ENCODE peak calls at places on chromosomes 16 and 17, in eight cellular contexts. One of them, this sample, is unnamed.

GRCh38 chr16:21001262-21001661 is 100.7 kb downstream of the LYRM1 start:
- DNase-seq in CD8-positive, alpha-beta memory T cell: no peak
- DNase-seq in amniotic stem cell: no peak
- DNase-seq in anterior cingulate cortex: no peak
- DNase-seq in ureter: no peak
- DNase-seq in NCI-H226: no peak
- DNase-seq in foreskin keratinocyte: no peak
- DNase-seq in left cardiac atrium: peak
- DNase-seq in this sample: peak

GRCh38 chr17:8122391-8122922 is 1.4 kb downstream of the HES7 start:
- DNase-seq in left cardiac atrium: no peak
- DNase-seq in ureter: no peak
- DNase-seq in anterior cingulate cortex: no peak
- DNase-seq in NCI-H226: peak
- DNase-seq in CD8-positive, alpha-beta memory T cell: no peak
- DNase-seq in foreskin keratinocyte: no peak
- DNase-seq in amniotic stem cell: no peak
- DNase-seq in this sample: no peak

GRCh38 chr16:55490301-55490700 is 11.3 kb downstream of the MMP2 start:
- DNase-seq in CD8-positive, alpha-beta memory T cell: no peak
- DNase-seq in left cardiac atrium: no peak
- DNase-seq in ureter: no peak
- DNase-seq in anterior cingulate cortex: no peak
- DNase-seq in foreskin keratinocyte: no peak
- DNase-seq in amniotic stem cell: no peak
- DNase-seq in NCI-H226: no peak
- DNase-seq in this sample: no peak

GRCh38 chr17:45060382-45060823 is 714 bp upstream of the NMT1 start:
- DNase-seq in ureter: no peak
- DNase-seq in amniotic stem cell: no peak
- DNase-seq in CD8-positive, alpha-beta memory T cell: no peak
- DNase-seq in anterior cingulate cortex: no peak
- DNase-seq in NCI-H226: no peak
- DNase-seq in foreskin keratinocyte: no peak
- DNase-seq in left cardiac atrium: no peak
- DNase-seq in this sample: peak

GRCh38 chr16:16021020-16021419 is 71.6 kb downstream of the ABCC1 start:
- DNase-seq in NCI-H226: no peak
- DNase-seq in left cardiac atrium: no peak
- DNase-seq in ureter: no peak
- DNase-seq in foreskin keratinocyte: no peak
- DNase-seq in anterior cingulate cortex: no peak
- DNase-seq in amniotic stem cell: no peak
- DNase-seq in CD8-positive, alpha-beta memory T cell: no peak
- DNase-seq in this sample: no peak

GRCh38 chr17:50668025-50668837 is 33.5 kb downstream of the ABCC3 start:
- DNase-seq in NCI-H226: peak
- DNase-seq in amniotic stem cell: no peak
- DNase-seq in anterior cingulate cortex: no peak
- DNase-seq in foreskin keratinocyte: no peak
- DNase-seq in ureter: no peak
- DNase-seq in left cardiac atrium: no peak
- DNase-seq in CD8-positive, alpha-beta memory T cell: no peak
- DNase-seq in this sample: no peak

GRCh38 chr17:80036715-80037477 is 454 bp downstream of the CCDC40 start:
- DNase-seq in left cardiac atrium: no peak
- DNase-seq in anterior cingulate cortex: no peak
- DNase-seq in ureter: no peak
- DNase-seq in NCI-H226: no peak
- DNase-seq in amniotic stem cell: peak
- DNase-seq in CD8-positive, alpha-beta memory T cell: no peak
- DNase-seq in foreskin keratinocyte: no peak
- DNase-seq in this sample: peak

GRCh38 chr17:50139950-50140885 is 10.3 kb upstream of the SAMD14 start:
- DNase-seq in ureter: peak
- DNase-seq in foreskin keratinocyte: no peak
- DNase-seq in anterior cingulate cortex: peak
- DNase-seq in amniotic stem cell: no peak
- DNase-seq in CD8-positive, alpha-beta memory T cell: peak
- DNase-seq in left cardiac atrium: peak
- DNase-seq in NCI-H226: no peak
- DNase-seq in this sample: peak

GRCh38 chr17:76378548-76379274 is 5.7 kb upstream of the SPHK1 start:
- DNase-seq in left cardiac atrium: no peak
- DNase-seq in anterior cingulate cortex: no peak
- DNase-seq in NCI-H226: no peak
- DNase-seq in ureter: no peak
- DNase-seq in amniotic stem cell: no peak
- DNase-seq in foreskin keratinocyte: no peak
- DNase-seq in CD8-positive, alpha-beta memory T cell: no peak
- DNase-seq in this sample: no peak

GRCh38 chr16:83681421-83681820 is 126.4 kb upstream of the HSBP1 start:
- DNase-seq in left cardiac atrium: no peak
- DNase-seq in anterior cingulate cortex: no peak
- DNase-seq in NCI-H226: no peak
- DNase-seq in ureter: no peak
- DNase-seq in amniotic stem cell: no peak
- DNase-seq in CD8-positive, alpha-beta memory T cell: no peak
- DNase-seq in foreskin keratinocyte: no peak
- DNase-seq in this sample: no peak

GRCh38 chr17:74104921-74105320 is 98.6 kb upstream of the RPL38 start:
- DNase-seq in anterior cingulate cortex: no peak
- DNase-seq in CD8-positive, alpha-beta memory T cell: no peak
- DNase-seq in foreskin keratinocyte: no peak
- DNase-seq in amniotic stem cell: no peak
- DNase-seq in ureter: no peak
- DNase-seq in NCI-H226: no peak
- DNase-seq in left cardiac atrium: no peak
- DNase-seq in this sample: no peak

GRCh38 chr16:727291-727977 is 528 bp downstream of the HAGHL start:
- DNase-seq in NCI-H226: no peak
- DNase-seq in foreskin keratinocyte: no peak
- DNase-seq in amniotic stem cell: no peak
- DNase-seq in CD8-positive, alpha-beta memory T cell: no peak
- DNase-seq in anterior cingulate cortex: no peak
- DNase-seq in left cardiac atrium: no peak
- DNase-seq in ureter: no peak
- DNase-seq in this sample: peak

GRCh38 chr16:51353055-51353454 is 202.0 kb upstream of the SALL1 start:
- DNase-seq in NCI-H226: no peak
- DNase-seq in amniotic stem cell: no peak
- DNase-seq in CD8-positive, alpha-beta memory T cell: no peak
- DNase-seq in left cardiac atrium: no peak
- DNase-seq in ureter: no peak
- DNase-seq in anterior cingulate cortex: no peak
- DNase-seq in foreskin keratinocyte: no peak
- DNase-seq in this sample: no peak

GRCh38 chr17:48012151-48012520 is 25.5 kb downstream of the COPZ2 start:
- DNase-seq in left cardiac atrium: peak
- DNase-seq in ureter: no peak
- DNase-seq in foreskin keratinocyte: no peak
- DNase-seq in NCI-H226: no peak
- DNase-seq in CD8-positive, alpha-beta memory T cell: peak
- DNase-seq in anterior cingulate cortex: no peak
- DNase-seq in amniotic stem cell: no peak
- DNase-seq in this sample: peak

GRCh38 chr17:58533616-58534188 is 19.3 kb upstream of the MTMR4 start:
- DNase-seq in foreskin keratinocyte: no peak
- DNase-seq in anterior cingulate cortex: no peak
- DNase-seq in NCI-H226: no peak
- DNase-seq in CD8-positive, alpha-beta memory T cell: no peak
- DNase-seq in ureter: no peak
- DNase-seq in left cardiac atrium: no peak
- DNase-seq in amniotic stem cell: no peak
- DNase-seq in this sample: no peak

GRCh38 chr16:35173295-35173694 is 1713.9 kb downstream of the TP53TG3F start:
- DNase-seq in ureter: no peak
- DNase-seq in foreskin keratinocyte: no peak
- DNase-seq in left cardiac atrium: no peak
- DNase-seq in NCI-H226: no peak
- DNase-seq in anterior cingulate cortex: no peak
- DNase-seq in amniotic stem cell: no peak
- DNase-seq in CD8-positive, alpha-beta memory T cell: no peak
- DNase-seq in this sample: no peak

GRCh38 chr16:70529051-70529777 is 5.6 kb downstream of the SF3B3 start:
- DNase-seq in amniotic stem cell: no peak
- DNase-seq in ureter: no peak
- DNase-seq in anterior cingulate cortex: no peak
- DNase-seq in foreskin keratinocyte: no peak
- DNase-seq in CD8-positive, alpha-beta memory T cell: no peak
- DNase-seq in left cardiac atrium: no peak
- DNase-seq in NCI-H226: peak
- DNase-seq in this sample: no peak

GRCh38 chr16:2520784-2521577 is 810 bp downstream of the AMDHD2 start:
- DNase-seq in NCI-H226: no peak
- DNase-seq in CD8-positive, alpha-beta memory T cell: peak
- DNase-seq in ureter: peak
- DNase-seq in amniotic stem cell: no peak
- DNase-seq in anterior cingulate cortex: no peak
- DNase-seq in foreskin keratinocyte: peak
- DNase-seq in left cardiac atrium: peak
- DNase-seq in this sample: peak